ENCODE peak calls at places on chromosomes 13 and 19, in seven cellular contexts. A is neural progenitor cell; T is neuronal stem cell; C is PC-9; G is naive thymus-derived CD4-positive, alpha-beta T cell; B is OCI-LY7; W is breast epithelium. F is an unnamed sample. For H3K9me3, the result is how much of the 10 kb centered on the place peaks cover.

GRCh38 chr13:77040076-77040475 is 13.1 kb upstream of the FBXL3 start:
- DNase-seq in A (no peak), T (no peak), C (no peak), G (no peak), B (no peak), W (no peak), F (no peak)

GRCh38 chr13:70253411-70253810 is 145.2 kb upstream of the KLHL1 start:
- DNase-seq in A (no peak), T (no peak), C (no peak), G (no peak), B (no peak), W (no peak), F (no peak)

GRCh38 chr13:51125495-51126226 is 14.6 kb upstream of the C13orf42 start:
- DNase-seq in A (peak), T (peak), C (no peak), G (peak), B (peak), W (no peak), F (no peak)

GRCh38 chr19:19461671-19462622 is 53.4 kb downstream of the TSSK6 start:
- DNase-seq in A (peak), T (peak), C (no peak), G (no peak), B (no peak), W (no peak), F (peak)

GRCh38 chr13:50357586-50358118 is 342.4 kb downstream of the KCNRG start:
- DNase-seq in A (no peak), T (no peak), C (peak), G (no peak), B (no peak), W (peak), F (no peak)

GRCh38 chr13:32746474-32746873 is 160.2 kb downstream of the PDS5B start:
- DNase-seq in A (no peak), T (no peak), C (no peak), G (no peak), B (no peak), W (no peak), F (no peak)

GRCh38 chr19:6674868-6675305 is 4.9 kb upstream of the TNFSF14 start:
- DNase-seq in A (peak), T (peak), C (peak), G (peak), B (peak), W (no peak), F (peak)

GRCh38 chr19:51108066-51108804 is at the start of gene CTU1:
- DNase-seq in A (peak), T (peak), C (peak), G (peak), B (peak), W (peak), F (peak)

GRCh38 chr13:45180713-45181601 is 19.9 kb downstream of the KCTD4 start:
- DNase-seq in A (no peak), T (no peak), C (no peak), G (no peak), B (no peak), W (no peak), F (no peak)

GRCh38 chr19:3233831-3234230 is 9.4 kb downstream of the CELF5 start:
- DNase-seq in A (peak), T (no peak), C (no peak), G (no peak), B (no peak), W (no peak), F (no peak)

DNA sequence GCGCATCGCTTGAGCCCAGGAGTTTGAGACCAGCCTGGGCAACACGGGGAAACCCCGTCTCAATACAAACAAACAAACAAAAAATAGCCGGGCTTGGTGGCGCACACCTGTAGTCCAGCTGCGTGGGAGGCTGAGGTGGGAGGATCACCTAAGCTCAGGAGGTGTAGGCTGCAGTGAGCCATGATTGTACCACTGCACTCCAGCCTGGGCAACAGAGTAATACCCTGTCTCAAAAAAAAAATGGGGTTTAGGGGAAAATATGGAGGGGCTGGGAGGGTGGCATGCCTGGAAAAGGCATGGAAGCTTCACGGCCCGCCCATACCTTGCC is 1.9 kb upstream of the ISYNA1 start:
- DNase-seq in A (no peak), T (no peak), C (no peak), G (no peak), B (no peak), W (no peak), F (no peak)
- H3K27ac ChIP-seq in A (peak), T (peak), C (peak), G (no peak), B (no peak), W (peak), F (no peak)

GRCh38 chr13:29266261-29266660 is 329.2 kb downstream of the SLC7A1 start:
- DNase-seq in A (no peak), T (no peak), C (no peak), G (no peak), B (no peak), W (no peak), F (no peak)

GRCh38 chr13:29266743-29267142 is 328.7 kb downstream of the SLC7A1 start:
- DNase-seq in A (no peak), T (no peak), C (no peak), G (no peak), B (no peak), W (no peak), F (no peak)

DNA sequence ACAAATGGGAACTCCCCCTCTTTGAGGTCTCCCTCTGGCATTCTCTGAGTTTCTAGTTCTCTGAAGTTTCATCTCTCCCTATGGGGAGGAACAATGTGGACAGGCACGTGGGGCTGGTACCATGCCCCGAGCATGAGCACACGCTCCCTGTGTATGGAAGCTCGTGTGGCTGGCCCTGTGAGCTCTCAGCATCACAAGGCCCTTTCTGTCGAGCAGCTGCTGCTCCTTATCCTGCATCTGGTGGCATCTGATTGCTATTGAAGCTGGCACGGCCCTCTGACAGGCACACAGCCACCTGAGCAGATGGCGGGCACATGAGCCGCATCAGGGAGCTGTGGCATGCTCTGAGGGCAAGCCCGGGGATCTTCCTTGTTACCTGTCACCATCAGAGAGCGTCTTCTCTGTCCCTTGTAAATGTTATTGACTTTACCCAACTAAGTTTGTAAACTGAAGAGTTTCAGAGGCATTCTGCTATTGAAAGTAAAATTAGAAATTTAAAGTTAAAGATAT is 324.9 kb downstream of the SLC7A1 start:
- DNase-seq in A (no peak), T (no peak), C (no peak), G (no peak), B (no peak), W (no peak), F (no peak)
- H3K9me3 ChIP-seq in A (under half), T (under half), C (under half), G (under half), B (under half), W (under half), F (under half)

DNA sequence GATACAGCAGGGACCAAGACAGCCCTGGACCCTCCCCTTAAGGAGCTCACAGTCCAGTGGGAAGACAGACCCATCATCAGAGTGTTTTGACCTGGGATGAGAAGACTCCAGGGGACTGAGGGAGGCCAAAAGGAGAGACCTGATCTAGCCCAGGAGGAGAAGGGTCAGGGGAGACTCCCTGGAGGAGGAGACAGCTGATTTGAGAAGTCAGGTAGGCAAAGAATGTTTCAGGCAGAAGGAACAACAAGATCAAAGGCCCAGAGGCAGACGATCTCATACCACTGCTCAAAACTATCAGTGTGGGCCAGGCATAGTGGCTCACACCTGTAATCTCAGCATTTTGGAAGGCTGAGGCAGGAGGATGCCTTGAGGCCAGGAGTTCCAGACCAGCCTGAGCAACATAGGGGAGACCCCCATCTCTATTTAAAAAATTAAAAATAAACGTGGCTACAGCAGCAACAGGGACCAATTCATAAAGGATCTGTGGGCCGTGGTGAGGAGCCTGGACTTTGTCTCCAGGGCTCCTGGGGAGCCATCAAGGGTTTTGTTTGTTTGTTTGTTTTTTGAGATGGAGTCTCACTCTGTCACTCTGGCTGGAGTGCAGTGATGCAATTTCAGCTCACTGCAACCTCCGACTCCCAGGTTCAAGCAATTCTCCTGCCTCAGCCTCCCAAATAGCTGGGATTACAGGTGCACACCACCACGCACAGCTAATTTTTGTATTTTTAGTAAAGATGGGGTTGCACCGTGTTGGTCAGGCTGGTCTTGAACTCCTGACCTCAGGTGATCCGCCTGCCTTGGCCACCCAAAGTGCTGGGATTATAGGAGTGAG is 2.2 kb upstream of the COX6B1 start:
- DNase-seq in A (no peak), T (no peak), C (no peak), G (no peak), B (no peak), W (no peak), F (no peak)
- H3K27ac ChIP-seq in A (no peak), T (no peak), C (no peak), G (no peak), B (no peak), W (peak), F (no peak)

GRCh38 chr19:36665832-36666231 is 805 bp downstream of the ZNF461 start:
- DNase-seq in A (no peak), T (no peak), C (no peak), G (no peak), B (no peak), W (no peak), F (no peak)

GRCh38 chr19:36672368-36672767 is 5.7 kb upstream of the ZNF461 start:
- DNase-seq in A (no peak), T (no peak), C (no peak), G (no peak), B (no peak), W (no peak), F (no peak)

GRCh38 chr19:36674201-36674600 is 7.6 kb upstream of the ZNF461 start:
- DNase-seq in A (no peak), T (no peak), C (no peak), G (no peak), B (no peak), W (no peak), F (no peak)

DNA sequence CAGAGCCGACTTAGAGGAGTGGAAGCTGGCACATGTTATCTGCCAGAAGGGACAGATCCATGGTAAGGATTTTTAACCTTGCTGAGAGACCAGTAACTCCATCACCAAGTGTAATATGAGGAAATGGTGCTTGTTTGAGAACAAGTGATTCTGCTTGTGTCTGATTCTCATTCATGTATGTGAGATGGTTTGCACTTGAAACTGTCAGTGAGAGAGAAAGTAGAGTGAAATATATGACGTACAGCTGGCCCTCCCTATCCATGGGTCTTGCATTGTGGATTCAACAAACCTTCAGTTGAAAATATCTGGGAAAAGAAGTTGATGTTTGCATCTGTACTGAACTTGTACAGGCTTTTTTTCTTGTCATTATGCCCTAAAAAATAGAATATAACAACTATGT is 2.0 kb upstream of the ZNF461 start:
- DNase-seq in A (no peak), T (no peak), C (no peak), G (no peak), B (no peak), W (no peak), F (no peak)
- H3K9me3 ChIP-seq in A (under half), T (half or more), C (under half), G (under half), B (under half), W (half or more), F (under half)

GRCh38 chr19:7921302-7921954 is 1.3 kb downstream of the SNAPC2 start:
- DNase-seq in A (no peak), T (no peak), C (no peak), G (no peak), B (no peak), W (no peak), F (peak)
- H3K27ac ChIP-seq in A (peak), T (peak), C (peak), G (peak), B (peak), W (peak), F (peak)